ENCODE peak calls at places on chromosomes 12 and 14, in eight cellular contexts. P is fibroblast of lung, W is spleen, Y is tibial artery, D is transverse colon, G is foreskin fibroblast, U is astrocyte of the cerebellum, B is dorsolateral prefrontal cortex. T is an unnamed sample.

GRCh38 chr12:75666126-75666979 is 154.9 kb upstream of the KRR1 start:
- DNase-seq in P (no peak), W (no peak), Y (no peak), D (no peak), G (no peak), U (no peak), B (no peak), T (peak; percentile 8)

GRCh38 chr14:105271224-105271890 is 23.0 kb downstream of the BTBD6 start:
- DNase-seq in P (no peak), W (no peak), Y (no peak), D (no peak), G (no peak), U (no peak), B (no peak), T (no peak)

GRCh38 chr14:77184396-77185092 is 2.9 kb downstream of the TMEM63C start:
- DNase-seq in P (no peak), W (no peak), Y (no peak), D (peak; percentile 77), G (no peak), U (no peak), B (peak; percentile 74), T (no peak)

GRCh38 chr12:16168078-16168477 is 109.4 kb downstream of the SLC15A5 start:
- DNase-seq in P (no peak), W (no peak), Y (no peak), D (no peak), G (no peak), U (no peak), B (no peak), T (no peak)

GRCh38 chr12:88418856-88419497 is 161.3 kb downstream of the KITLG start:
- DNase-seq in P (peak; percentile 53), W (no peak), Y (no peak), D (no peak), G (peak; percentile 64), U (no peak), B (no peak), T (no peak)

GRCh38 chr12:93777249-93777648 is 100.1 kb downstream of the CRADD start:
- DNase-seq in P (peak; percentile 72), W (no peak), Y (no peak), D (no peak), G (peak; percentile 83), U (no peak), B (no peak), T (no peak)

GRCh38 chr12:49962861-49963765 is 1.4 kb downstream of the AQP5 start:
- DNase-seq in P (no peak), W (peak; percentile 71), Y (no peak), D (peak; percentile 66), G (no peak), U (no peak), B (peak; percentile 70), T (no peak)

GRCh38 chr14:101476258-101476930 is 84.9 kb upstream of the DIO3 start:
- DNase-seq in P (no peak), W (peak; percentile 45), Y (peak; percentile 20), D (peak; percentile 51), G (no peak), U (no peak), B (peak; percentile 11), T (no peak)

GRCh38 chr14:105528197-105528858 is 1.9 kb downstream of the TMEM121 start:
- DNase-seq in P (peak; percentile 64), W (peak; percentile 95), Y (peak; percentile 64), D (peak; percentile 81), G (peak; percentile 68), U (peak; percentile 16), B (peak; percentile 85), T (peak; percentile 86)

GRCh38 chr12:94571556-94571955 is 78.8 kb downstream of the TMCC3 start:
- DNase-seq in P (peak; percentile 84), W (no peak), Y (no peak), D (peak; percentile 81), G (peak; percentile 68), U (peak; percentile 50), B (no peak), T (no peak)

GRCh38 chr14:48582938-48583337 is 907.5 kb upstream of the MDGA2 start:
- DNase-seq in P (no peak), W (no peak), Y (no peak), D (no peak), G (no peak), U (no peak), B (no peak), T (no peak)

GRCh38 chr12:89933911-89934310 is 225.3 kb upstream of the ATP2B1 start:
- DNase-seq in P (no peak), W (no peak), Y (no peak), D (no peak), G (no peak), U (no peak), B (no peak), T (no peak)

GRCh38 chr14:57823015-57823660 is 42.8 kb downstream of the SLC35F4 start:
- DNase-seq in P (no peak), W (no peak), Y (no peak), D (no peak), G (no peak), U (no peak), B (no peak), T (no peak)

GRCh38 chr12:11653215-11653753 is 3.8 kb downstream of the ETV6 start:
- DNase-seq in P (peak; percentile 23), W (no peak), Y (no peak), D (peak; percentile 17), G (no peak), U (no peak), B (no peak), T (no peak)

GRCh38 chr12:57151741-57152407 is 4.5 kb upstream of the LRP1-AS start:
- DNase-seq in P (peak; percentile 74), W (no peak), Y (no peak), D (no peak), G (peak; percentile 78), U (peak; percentile 91), B (no peak), T (no peak)

GRCh38 chr12:68113644-68114043 is 45.9 kb downstream of the IFNG start:
- DNase-seq in P (no peak), W (no peak), Y (no peak), D (peak; percentile 22), G (no peak), U (no peak), B (no peak), T (no peak)

GRCh38 chr12:49298160-49298559 is 3.2 kb downstream of the PRPH start:
- DNase-seq in P (no peak), W (peak; percentile 53), Y (no peak), D (peak; percentile 18), G (no peak), U (no peak), B (no peak), T (no peak)

GRCh38 chr12:79119796-79120195 is 255.2 kb downstream of the SYT1 start:
- DNase-seq in P (no peak), W (no peak), Y (no peak), D (no peak), G (no peak), U (no peak), B (no peak), T (no peak)

GRCh38 chr12:51672334-51672733 is 81.3 kb downstream of the SCN8A start:
- DNase-seq in P (peak; percentile 28), W (no peak), Y (no peak), D (no peak), G (no peak), U (peak; percentile 1), B (no peak), T (no peak)

GRCh38 chr14:65933400-65934068 is 521.0 kb downstream of the FUT8 start:
- DNase-seq in P (no peak), W (no peak), Y (no peak), D (no peak), G (no peak), U (no peak), B (no peak), T (no peak)

GRCh38 chr14:65926935-65927700 is 514.6 kb downstream of the FUT8 start:
- DNase-seq in P (no peak), W (no peak), Y (no peak), D (no peak), G (no peak), U (no peak), B (no peak), T (no peak)

GRCh38 chr14:65928995-65929394 is 516.5 kb downstream of the FUT8 start:
- DNase-seq in P (no peak), W (no peak), Y (no peak), D (no peak), G (no peak), U (no peak), B (no peak), T (no peak)

GRCh38 chr14:65926504-65926903 is 514.0 kb downstream of the FUT8 start:
- DNase-seq in P (no peak), W (no peak), Y (no peak), D (no peak), G (no peak), U (no peak), B (no peak), T (no peak)

GRCh38 chr14:65927871-65928270 is 515.3 kb downstream of the FUT8 start:
- DNase-seq in P (no peak), W (peak; percentile 82), Y (no peak), D (peak; percentile 37), G (no peak), U (no peak), B (no peak), T (no peak)
- TF ChIP-seq CTCF in P (no peak), W (no peak), Y (no peak), D (no peak), G (no peak), U (no peak), B (no peak), T (no peak)

DNA sequence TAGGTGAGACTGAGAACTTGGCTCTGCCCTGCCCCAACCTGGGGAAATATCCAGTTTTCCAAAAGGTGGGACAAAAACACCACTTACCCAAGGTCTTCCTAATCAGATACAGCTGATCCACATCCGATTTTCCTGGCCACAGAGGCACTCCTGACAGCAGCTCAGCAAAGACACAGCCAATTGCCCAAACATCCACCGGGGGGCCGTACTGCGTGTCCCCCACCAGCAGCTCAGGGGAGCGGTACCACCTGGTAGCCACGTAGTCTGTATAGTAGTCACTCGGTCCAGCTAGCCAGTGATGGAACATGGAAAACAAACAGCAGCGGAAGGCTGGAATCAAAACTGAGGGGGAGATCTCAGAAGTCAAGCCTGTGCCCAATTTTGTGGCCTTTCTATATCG is 28.8 kb downstream of the DMAC2L start:
- DNase-seq in P (no peak), W (no peak), Y (no peak), D (no peak), G (no peak), U (no peak), B (no peak), T (peak; percentile 15)
- TF ChIP-seq CTCF in P (peak; percentile 5), W (no peak), Y (no peak), D (no peak), G (no peak), U (no peak), B (no peak), T (no peak)

DNA sequence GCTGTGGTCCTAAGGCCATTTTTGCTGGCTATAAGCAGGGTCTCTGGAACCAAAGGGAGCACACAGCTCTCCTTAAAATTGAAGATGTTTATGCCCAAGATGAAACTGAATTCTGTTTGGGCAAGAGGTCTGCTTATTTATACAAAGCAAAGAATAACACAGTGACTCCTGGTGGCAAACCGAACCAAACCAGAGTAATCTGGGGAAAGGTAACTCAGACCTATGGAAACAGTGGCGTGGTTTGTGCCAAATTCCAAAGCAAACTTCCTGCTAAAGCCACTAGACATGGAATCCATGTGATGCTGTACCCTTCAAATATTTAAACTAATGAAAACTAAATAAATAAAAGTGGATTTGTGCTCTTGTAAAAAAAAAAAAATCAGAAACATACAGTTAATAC is 29.6 kb upstream of the BICDL1 start:
- DNase-seq in P (no peak), W (no peak), Y (no peak), D (no peak), G (no peak), U (no peak), B (no peak), T (no peak)
- TF ChIP-seq CTCF in P (no peak), W (no peak), Y (no peak), D (no peak), G (no peak), U (no peak), B (no peak), T (no peak)

GRCh38 chr12:105358789-105359188 is 28.3 kb downstream of the C12orf75 start:
- DNase-seq in P (no peak), W (no peak), Y (no peak), D (no peak), G (no peak), U (no peak), B (no peak), T (no peak)
- TF ChIP-seq CTCF in P (no peak), W (no peak), Y (no peak), D (no peak), G (no peak), U (no peak), B (no peak), T (no peak)